ENCODE peak calls at places on chromosomes 12 and 14, in eight cellular contexts. I is bronchial epithelial cell, H is EH, V is GM04504, F is lower leg skin, T is GF-D8, K is COR-L47, J is GM12865. E is an unnamed sample.

GRCh38 chr14:50233335-50234250 is 2.2 kb upstream of the SOS2 start:
- DNase-seq in K (no peak), I (no peak), T (no peak), J (peak), V (no peak), H (no peak), F (no peak), E (no peak)

GRCh38 chr14:32495435-32495734 is 166.3 kb downstream of the AKAP6 start:
- DNase-seq in J (no peak), F (no peak), I (no peak), H (no peak), V (no peak), K (no peak), T (no peak), E (no peak)

GRCh38 chr12:22313276-22313995 is 21.1 kb downstream of the ST8SIA1 start:
- DNase-seq in J (no peak), H (no peak), I (no peak), K (no peak), T (no peak), V (no peak), F (no peak), E (no peak)

GRCh38 chr14:100237735-100238418 is 1.1 kb upstream of the YY1 start:
- DNase-seq in K (peak), I (no peak), T (no peak), J (peak), V (no peak), F (peak), H (peak), E (no peak)

GRCh38 chr14:24938593-24938992 is 111.4 kb downstream of the STXBP6 start:
- DNase-seq in H (peak), J (no peak), K (no peak), I (no peak), T (no peak), V (no peak), F (no peak), E (no peak)

GRCh38 chr12:49503674-49504180 is 35.1 kb upstream of the KCNH3 start:
- DNase-seq in V (no peak), I (peak), T (no peak), J (no peak), F (no peak), K (no peak), H (peak), E (no peak)

GRCh38 chr14:49052516-49052915 is 533.7 kb downstream of the RPS29 start:
- DNase-seq in J (no peak), T (no peak), H (no peak), I (no peak), V (no peak), F (no peak), K (no peak), E (no peak)

GRCh38 chr12:11877869-11878780 is 192.6 kb upstream of the BCL2L14 start:
- DNase-seq in V (no peak), F (no peak), I (peak), H (peak), T (no peak), K (no peak), J (no peak), E (no peak)

GRCh38 chr12:124454735-124455134 is 112.7 kb downstream of the NCOR2 start:
- DNase-seq in T (no peak), F (no peak), K (no peak), J (peak), V (peak), H (peak), I (peak), E (no peak)

GRCh38 chr14:105294142-105294597 is 6.6 kb downstream of the BRF1 start:
- DNase-seq in I (no peak), K (peak), H (peak), J (peak), T (no peak), F (no peak), V (peak), E (no peak)

GRCh38 chr12:48285751-48286650 is 64.7 kb downstream of the ZNF641 start:
- DNase-seq in J (no peak), I (no peak), H (no peak), F (no peak), T (no peak), K (no peak), V (no peak), E (no peak)

GRCh38 chr14:60646202-60646886 is 2.9 kb downstream of the SIX1 start:
- DNase-seq in V (no peak), I (peak), K (no peak), T (no peak), J (no peak), F (no peak), H (peak), E (no peak)

GRCh38 chr12:32918890-32919791 is 22.6 kb upstream of the PKP2 start:
- DNase-seq in H (peak), J (peak), T (no peak), I (peak), F (no peak), V (no peak), K (peak), E (no peak)

GRCh38 chr12:19915392-19916192 is 452.7 kb upstream of the PDE3A start:
- DNase-seq in T (no peak), K (peak), H (peak), J (peak), V (peak), I (peak), F (no peak), E (no peak)

GRCh38 chr12:49389092-49389703 is 21.9 kb downstream of the SPATS2 start:
- DNase-seq in J (no peak), K (no peak), I (no peak), T (no peak), F (no peak), V (no peak), H (no peak), E (no peak)

GRCh38 chr14:96582995-96583394 is 80.8 kb downstream of the PAPOLA start:
- DNase-seq in J (no peak), T (no peak), K (no peak), F (no peak), H (no peak), V (no peak), I (no peak), E (peak)

GRCh38 chr14:95426116-95426475 is 90.4 kb downstream of the SYNE3 start:
- DNase-seq in J (no peak), V (no peak), F (no peak), I (no peak), K (no peak), H (no peak), T (no peak), E (no peak)

GRCh38 chr14:93263416-93263815 is 56.4 kb downstream of the UBR7 start:
- DNase-seq in K (no peak), V (no peak), F (no peak), I (peak), J (no peak), T (no peak), H (no peak), E (no peak)

GRCh38 chr12:57604454-57605307 is at the start of gene DTX3:
- DNase-seq in K (peak), H (peak), F (peak), I (no peak), T (no peak), V (no peak), J (peak), E (no peak)

GRCh38 chr12:31021181-31021580 is 52.5 kb upstream of the DDX11 start:
- DNase-seq in F (no peak), V (no peak), J (no peak), I (no peak), K (no peak), H (no peak), T (no peak), E (peak)

GRCh38 chr12:15151141-15152091 is 69.8 kb downstream of the RERG start:
- DNase-seq in H (no peak), I (peak), F (no peak), J (peak), T (no peak), K (peak), V (no peak), E (no peak)

GRCh38 chr12:110992909-110993308 is 72.5 kb upstream of the MYL2 start:
- DNase-seq in J (no peak), T (no peak), K (no peak), I (no peak), H (no peak), F (no peak), V (no peak), E (no peak)

GRCh38 chr14:95679148-95679547 is 7.1 kb upstream of the TCL1B start:
- DNase-seq in I (peak), K (peak), J (no peak), H (no peak), V (no peak), T (no peak), F (peak), E (no peak)

GRCh38 chr12:85617307-85618091 is 218.7 kb downstream of the RASSF9 start:
- DNase-seq in J (no peak), H (no peak), V (no peak), I (no peak), F (no peak), K (no peak), T (no peak), E (no peak)

GRCh38 chr12:68094645-68095395 is 64.7 kb downstream of the IFNG start:
- DNase-seq in K (no peak), T (no peak), J (no peak), H (no peak), I (no peak), F (no peak), V (no peak), E (no peak)

GRCh38 chr12:46659844-46660243 is 166.0 kb downstream of the SLC38A4 start:
- DNase-seq in I (no peak), K (no peak), J (no peak), T (no peak), H (no peak), F (no peak), V (no peak), E (no peak)

GRCh38 chr12:92021665-92022033 is 124.0 kb downstream of the BTG1 start:
- DNase-seq in I (no peak), T (no peak), J (no peak), V (no peak), H (peak), F (no peak), K (no peak), E (no peak)

GRCh38 chr12:34287437-34287836 is 265.1 kb downstream of the ALG10 start:
- DNase-seq in I (no peak), J (no peak), T (no peak), F (peak), K (no peak), H (no peak), V (no peak), E (peak)

GRCh38 chr14:87691482-87691881 is 301.5 kb downstream of the GALC start:
- DNase-seq in H (no peak), F (no peak), J (no peak), I (no peak), K (no peak), T (no peak), V (no peak), E (no peak)

GRCh38 chr12:79547044-79547734 is 143.6 kb downstream of the PAWR start:
- DNase-seq in J (no peak), F (no peak), T (no peak), V (peak), H (peak), I (peak), K (no peak), E (no peak)

GRCh38 chr14:44448816-44449411 is 58.2 kb downstream of the FSCB start:
- DNase-seq in I (no peak), T (no peak), K (no peak), H (no peak), F (no peak), J (no peak), V (no peak), E (no peak)

GRCh38 chr12:5078423-5078822 is 34.7 kb downstream of the KCNA5 start:
- DNase-seq in V (no peak), T (no peak), J (no peak), H (peak), I (no peak), K (peak), F (no peak), E (no peak)

GRCh38 chr12:23376238-23376637 is 573.2 kb downstream of the SOX5 start:
- DNase-seq in J (no peak), H (no peak), I (no peak), V (no peak), K (no peak), F (no peak), T (no peak), E (no peak)

GRCh38 chr12:15629761-15630160 is 159.4 kb downstream of the EPS8 start:
- DNase-seq in I (peak), V (peak), K (no peak), T (no peak), H (peak), F (no peak), J (no peak), E (no peak)

GRCh38 chr14:57388072-57388471 is 2.3 kb upstream of the NAA30 start:
- DNase-seq in V (no peak), J (no peak), K (no peak), I (no peak), F (no peak), T (peak), H (no peak), E (no peak)

GRCh38 chr14:51929156-51929555 is 60.2 kb upstream of the RTRAF start:
- DNase-seq in F (no peak), I (no peak), J (no peak), H (peak), V (no peak), T (no peak), K (no peak), E (no peak)

GRCh38 chr12:52233462-52234141 is 559 bp downstream of the KRT7 start:
- DNase-seq in I (no peak), K (no peak), T (no peak), F (peak), J (no peak), H (peak), V (no peak), E (no peak)

GRCh38 chr12:88063375-88063774 is 34.2 kb upstream of the C12orf50 start:
- DNase-seq in T (no peak), V (no peak), H (peak), J (peak), F (no peak), K (no peak), I (peak), E (no peak)

GRCh38 chr12:66156654-66157053 is 13.1 kb downstream of the TMBIM4 start:
- DNase-seq in F (no peak), I (no peak), V (no peak), H (peak), T (no peak), K (no peak), J (no peak), E (no peak)

E was measured in osteocyte.